ENCODE peak calls at places on chromosomes 5 and 9, in nine cellular contexts. One of them, this sample, is unnamed.

GRCh38 chr5:141656396-141656795 is 5.2 kb upstream of the FCHSD1 start:
- DNase-seq in OCI-LY7: no peak
- DNase-seq in sigmoid colon: no peak
- DNase-seq in AG04450: no peak
- DNase-seq in lower lobe of right lung: no peak
- DNase-seq in fibroblast of lung: no peak
- DNase-seq in fibroblast of mammary gland: no peak
- DNase-seq in GM23338: no peak
- DNase-seq in heart right ventricle: no peak
- DNase-seq in this sample: no peak

GRCh38 chr9:82645591-82645990 is 417.4 kb downstream of the RASEF start:
- DNase-seq in OCI-LY7: no peak
- DNase-seq in sigmoid colon: no peak
- DNase-seq in AG04450: no peak
- DNase-seq in lower lobe of right lung: no peak
- DNase-seq in fibroblast of lung: peak; percentile 30
- DNase-seq in fibroblast of mammary gland: no peak
- DNase-seq in GM23338: no peak
- DNase-seq in heart right ventricle: no peak
- DNase-seq in this sample: no peak

GRCh38 chr9:68560131-68560844 is 19.6 kb upstream of the TMEM252 start:
- DNase-seq in OCI-LY7: peak; percentile 54
- DNase-seq in sigmoid colon: peak; percentile 83
- DNase-seq in AG04450: peak; percentile 39
- DNase-seq in lower lobe of right lung: peak; percentile 71
- DNase-seq in fibroblast of lung: peak; percentile 6
- DNase-seq in fibroblast of mammary gland: peak; percentile 70
- DNase-seq in GM23338: peak; percentile 85
- DNase-seq in heart right ventricle: peak; percentile 42
- DNase-seq in this sample: no peak

GRCh38 chr9:131227112-131228058 is 48.9 kb downstream of the FAM78A start:
- DNase-seq in OCI-LY7: no peak
- DNase-seq in sigmoid colon: no peak
- DNase-seq in AG04450: no peak
- DNase-seq in lower lobe of right lung: no peak
- DNase-seq in fibroblast of lung: no peak
- DNase-seq in fibroblast of mammary gland: peak; percentile 29
- DNase-seq in GM23338: no peak
- DNase-seq in heart right ventricle: no peak
- DNase-seq in this sample: no peak

GRCh38 chr5:72478276-72478675 is 28.9 kb downstream of the ZNF366 start:
- DNase-seq in OCI-LY7: no peak
- DNase-seq in sigmoid colon: no peak
- DNase-seq in AG04450: no peak
- DNase-seq in lower lobe of right lung: no peak
- DNase-seq in fibroblast of lung: no peak
- DNase-seq in fibroblast of mammary gland: no peak
- DNase-seq in GM23338: no peak
- DNase-seq in heart right ventricle: no peak
- DNase-seq in this sample: no peak

GRCh38 chr5:101626572-101626971 is 669.5 kb downstream of the SLCO4C1 start:
- DNase-seq in OCI-LY7: no peak
- DNase-seq in sigmoid colon: no peak
- DNase-seq in AG04450: no peak
- DNase-seq in lower lobe of right lung: no peak
- DNase-seq in fibroblast of lung: no peak
- DNase-seq in fibroblast of mammary gland: no peak
- DNase-seq in GM23338: peak; percentile 56
- DNase-seq in heart right ventricle: no peak
- DNase-seq in this sample: no peak

GRCh38 chr9:129887210-129888084 is 52.2 kb downstream of the USP20 start:
- DNase-seq in OCI-LY7: peak; percentile 49
- DNase-seq in sigmoid colon: no peak
- DNase-seq in AG04450: no peak
- DNase-seq in lower lobe of right lung: no peak
- DNase-seq in fibroblast of lung: peak; percentile 80
- DNase-seq in fibroblast of mammary gland: peak; percentile 54
- DNase-seq in GM23338: no peak
- DNase-seq in heart right ventricle: peak; percentile 38
- DNase-seq in this sample: no peak

GRCh38 chr9:93258419-93258817 is 74.5 kb downstream of the WNK2 start:
- DNase-seq in OCI-LY7: no peak
- DNase-seq in sigmoid colon: peak; percentile 30
- DNase-seq in AG04450: no peak
- DNase-seq in lower lobe of right lung: peak; percentile 20
- DNase-seq in fibroblast of lung: no peak
- DNase-seq in fibroblast of mammary gland: no peak
- DNase-seq in GM23338: no peak
- DNase-seq in heart right ventricle: no peak
- DNase-seq in this sample: no peak

GRCh38 chr9:83754383-83754977 is 46.7 kb upstream of the UBQLN1 start:
- DNase-seq in OCI-LY7: peak; percentile 26
- DNase-seq in sigmoid colon: no peak
- DNase-seq in AG04450: no peak
- DNase-seq in lower lobe of right lung: no peak
- DNase-seq in fibroblast of lung: no peak
- DNase-seq in fibroblast of mammary gland: no peak
- DNase-seq in GM23338: no peak
- DNase-seq in heart right ventricle: no peak
- DNase-seq in this sample: no peak

GRCh38 chr9:83744206-83744605 is 36.4 kb upstream of the UBQLN1 start:
- DNase-seq in OCI-LY7: no peak
- DNase-seq in sigmoid colon: no peak
- DNase-seq in AG04450: no peak
- DNase-seq in lower lobe of right lung: no peak
- DNase-seq in fibroblast of lung: no peak
- DNase-seq in fibroblast of mammary gland: no peak
- DNase-seq in GM23338: no peak
- DNase-seq in heart right ventricle: no peak
- DNase-seq in this sample: no peak

DNA sequence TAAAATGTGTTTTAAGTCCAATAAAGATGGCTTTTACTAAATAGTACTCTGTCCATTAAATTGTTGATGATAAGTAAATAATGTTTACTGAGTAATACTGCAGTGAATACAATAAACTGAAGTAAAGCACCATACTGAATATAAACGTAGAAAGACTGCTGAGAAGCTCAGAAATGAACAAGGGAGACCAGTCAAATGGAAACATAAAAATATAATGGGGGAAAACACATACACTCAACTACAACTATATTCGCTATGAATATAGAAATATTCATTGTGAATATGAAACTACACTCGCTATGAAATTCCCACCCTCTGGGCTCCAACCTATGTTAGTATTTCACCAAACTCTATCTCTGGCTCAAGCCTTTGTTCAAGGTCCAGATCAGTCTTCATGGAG is 41.9 kb upstream of the UBQLN1 start:
- DNase-seq in OCI-LY7: no peak
- DNase-seq in sigmoid colon: no peak
- DNase-seq in AG04450: no peak
- DNase-seq in lower lobe of right lung: no peak
- DNase-seq in fibroblast of lung: no peak
- DNase-seq in fibroblast of mammary gland: no peak
- DNase-seq in GM23338: no peak
- DNase-seq in heart right ventricle: no peak
- DNase-seq in this sample: no peak
- TF ChIP-seq CTCF in OCI-LY7: no peak
- TF ChIP-seq CTCF in sigmoid colon: no peak
- TF ChIP-seq CTCF in AG04450: no peak
- TF ChIP-seq CTCF in lower lobe of right lung: no peak
- TF ChIP-seq CTCF in fibroblast of lung: no peak
- TF ChIP-seq CTCF in fibroblast of mammary gland: no peak
- TF ChIP-seq CTCF in GM23338: no peak
- TF ChIP-seq CTCF in heart right ventricle: no peak
- TF ChIP-seq CTCF in this sample: no peak

GRCh38 chr9:127980056-127980705 is 608 bp downstream of the EEIG1 start:
- DNase-seq in OCI-LY7: peak; percentile 65
- DNase-seq in sigmoid colon: peak; percentile 75
- DNase-seq in AG04450: no peak
- DNase-seq in lower lobe of right lung: peak; percentile 67
- DNase-seq in fibroblast of lung: no peak
- DNase-seq in fibroblast of mammary gland: no peak
- DNase-seq in GM23338: peak; percentile 69
- DNase-seq in heart right ventricle: peak; percentile 10
- DNase-seq in this sample: no peak

GRCh38 chr9:127979333-127980055 is 1.3 kb downstream of the EEIG1 start:
- DNase-seq in OCI-LY7: peak; percentile 84
- DNase-seq in sigmoid colon: peak; percentile 85
- DNase-seq in AG04450: no peak
- DNase-seq in lower lobe of right lung: no peak
- DNase-seq in fibroblast of lung: peak; percentile 31
- DNase-seq in fibroblast of mammary gland: peak; percentile 45
- DNase-seq in GM23338: peak; percentile 84
- DNase-seq in heart right ventricle: peak; percentile 48
- DNase-seq in this sample: no peak

GRCh38 chr9:127976943-127977871 is 3.6 kb downstream of the EEIG1 start:
- DNase-seq in OCI-LY7: no peak
- DNase-seq in sigmoid colon: no peak
- DNase-seq in AG04450: no peak
- DNase-seq in lower lobe of right lung: no peak
- DNase-seq in fibroblast of lung: no peak
- DNase-seq in fibroblast of mammary gland: no peak
- DNase-seq in GM23338: no peak
- DNase-seq in heart right ventricle: peak; percentile 4
- DNase-seq in this sample: no peak

GRCh38 chr9:127977877-127978647 is 2.7 kb downstream of the EEIG1 start:
- DNase-seq in OCI-LY7: no peak
- DNase-seq in sigmoid colon: peak; percentile 87
- DNase-seq in AG04450: peak; percentile 42
- DNase-seq in lower lobe of right lung: peak; percentile 79
- DNase-seq in fibroblast of lung: peak; percentile 87
- DNase-seq in fibroblast of mammary gland: peak; percentile 82
- DNase-seq in GM23338: peak; percentile 74
- DNase-seq in heart right ventricle: peak; percentile 62
- DNase-seq in this sample: no peak

DNA sequence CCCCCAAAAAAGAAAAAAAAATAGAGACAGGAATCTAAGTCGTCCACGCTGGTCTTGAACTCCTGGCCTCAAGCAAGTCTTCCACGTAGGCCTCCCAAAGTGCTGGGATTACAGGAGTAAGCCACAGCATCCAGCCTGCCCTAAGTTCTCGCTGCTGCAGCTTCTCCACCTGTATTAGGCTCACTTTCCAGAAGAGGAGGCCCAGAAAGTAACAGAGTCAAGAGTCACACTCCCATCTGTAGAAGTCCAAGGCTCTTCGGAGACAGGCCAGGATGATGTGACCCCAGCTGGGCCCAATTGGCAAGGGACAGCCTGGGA is 1.8 kb downstream of the EEIG1 start:
- DNase-seq in OCI-LY7: no peak
- DNase-seq in sigmoid colon: no peak
- DNase-seq in AG04450: no peak
- DNase-seq in lower lobe of right lung: no peak
- DNase-seq in fibroblast of lung: no peak
- DNase-seq in fibroblast of mammary gland: no peak
- DNase-seq in GM23338: no peak
- DNase-seq in heart right ventricle: no peak
- DNase-seq in this sample: no peak
- H3K4me3 ChIP-seq in OCI-LY7: peak overlapping the region; percentile 80
- H3K4me3 ChIP-seq in sigmoid colon: peak overlapping the region; percentile 70
- H3K4me3 ChIP-seq in AG04450: peak overlapping the region; percentile 83
- H3K4me3 ChIP-seq in lower lobe of right lung: peak overlapping the region; percentile 79
- H3K4me3 ChIP-seq in fibroblast of lung: peak overlapping the region; percentile 84
- H3K4me3 ChIP-seq in fibroblast of mammary gland: peak overlapping the region; percentile 71
- H3K4me3 ChIP-seq in GM23338: peak overlapping the region; percentile 98
- H3K4me3 ChIP-seq in heart right ventricle: peak overlapping the region; percentile 81
- H3K4me3 ChIP-seq in this sample: peak overlapping the region; percentile 83

GRCh38 chr5:74679968-74680367 is 5.1 kb upstream of the HEXB start:
- DNase-seq in OCI-LY7: no peak
- DNase-seq in sigmoid colon: no peak
- DNase-seq in AG04450: no peak
- DNase-seq in lower lobe of right lung: no peak
- DNase-seq in fibroblast of lung: peak; percentile 36
- DNase-seq in fibroblast of mammary gland: no peak
- DNase-seq in GM23338: no peak
- DNase-seq in heart right ventricle: no peak
- DNase-seq in this sample: no peak

GRCh38 chr5:74682636-74683035 is 2.4 kb upstream of the HEXB start:
- DNase-seq in OCI-LY7: no peak
- DNase-seq in sigmoid colon: no peak
- DNase-seq in AG04450: no peak
- DNase-seq in lower lobe of right lung: no peak
- DNase-seq in fibroblast of lung: peak; percentile 34
- DNase-seq in fibroblast of mammary gland: no peak
- DNase-seq in GM23338: no peak
- DNase-seq in heart right ventricle: no peak
- DNase-seq in this sample: no peak

GRCh38 chr5:74685979-74686631 is 1.1 kb downstream of the HEXB start:
- DNase-seq in OCI-LY7: peak; percentile 48
- DNase-seq in sigmoid colon: no peak
- DNase-seq in AG04450: no peak
- DNase-seq in lower lobe of right lung: no peak
- DNase-seq in fibroblast of lung: peak; percentile 28
- DNase-seq in fibroblast of mammary gland: peak; percentile 72
- DNase-seq in GM23338: no peak
- DNase-seq in heart right ventricle: peak; percentile 28
- DNase-seq in this sample: no peak

GRCh38 chr5:74686962-74687751 is 2.1 kb downstream of the HEXB start:
- DNase-seq in OCI-LY7: no peak
- DNase-seq in sigmoid colon: no peak
- DNase-seq in AG04450: no peak
- DNase-seq in lower lobe of right lung: no peak
- DNase-seq in fibroblast of lung: peak; percentile 45
- DNase-seq in fibroblast of mammary gland: no peak
- DNase-seq in GM23338: no peak
- DNase-seq in heart right ventricle: no peak
- DNase-seq in this sample: no peak

DNA sequence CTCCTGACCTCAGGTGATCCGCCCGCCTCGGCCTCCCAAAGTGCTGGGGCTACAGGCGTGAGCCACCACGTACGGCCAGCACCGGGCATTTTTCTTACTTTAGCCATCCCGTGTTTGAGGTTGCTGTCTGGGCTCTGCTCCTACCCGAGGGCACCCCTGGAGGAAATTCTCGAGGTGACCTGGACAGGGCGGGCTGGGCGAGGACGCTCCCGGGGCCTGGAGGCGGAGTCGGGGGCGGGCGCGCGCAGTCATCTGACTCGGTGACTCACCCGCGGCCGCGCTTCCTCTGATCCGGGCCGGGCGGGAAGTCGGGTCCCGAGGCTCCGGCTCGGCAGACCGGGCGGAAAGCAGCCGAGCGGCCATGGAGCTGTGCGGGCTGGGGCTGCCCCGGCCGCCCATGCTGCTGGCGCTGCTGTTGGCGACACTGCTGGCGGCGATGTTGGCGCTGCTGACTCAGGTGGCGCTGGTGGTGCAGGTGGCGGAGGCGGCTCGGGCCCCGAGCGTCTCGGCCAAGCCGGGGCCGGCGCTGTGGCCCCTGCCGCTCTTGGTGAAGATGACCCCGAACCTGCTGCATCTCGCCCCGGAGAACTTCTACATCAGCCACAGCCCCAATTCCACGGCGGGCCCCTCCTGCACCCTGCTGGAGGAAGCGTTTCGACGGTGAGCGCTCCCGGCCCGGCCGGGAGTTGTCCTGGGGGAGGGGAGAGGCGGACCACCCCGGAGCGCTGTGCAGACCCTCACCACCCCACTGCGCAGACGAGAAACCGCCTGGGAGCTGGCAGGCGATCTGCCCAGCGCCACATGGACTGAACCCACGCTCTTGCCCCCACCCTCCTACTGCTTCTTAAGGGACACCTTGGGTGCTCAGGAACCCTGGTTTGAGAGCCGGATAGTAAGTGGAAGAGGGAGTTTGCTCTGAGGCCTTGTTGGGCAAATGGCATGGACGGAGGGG is at the start of gene HEXB:
- DNase-seq in OCI-LY7: peak; percentile 72
- DNase-seq in sigmoid colon: peak; percentile 95
- DNase-seq in AG04450: no peak
- DNase-seq in lower lobe of right lung: peak; percentile 96
- DNase-seq in fibroblast of lung: peak; percentile 80
- DNase-seq in fibroblast of mammary gland: peak; percentile 75
- DNase-seq in GM23338: peak; percentile 97
- DNase-seq in heart right ventricle: peak; percentile 91
- DNase-seq in this sample: peak; percentile 32
- TF ChIP-seq CTCF in OCI-LY7: peak; percentile 40
- TF ChIP-seq CTCF in sigmoid colon: no peak
- TF ChIP-seq CTCF in AG04450: no peak
- TF ChIP-seq CTCF in lower lobe of right lung: peak; percentile 8
- TF ChIP-seq CTCF in fibroblast of lung: no peak
- TF ChIP-seq CTCF in fibroblast of mammary gland: no peak
- TF ChIP-seq CTCF in GM23338: no peak
- TF ChIP-seq CTCF in heart right ventricle: no peak
- TF ChIP-seq CTCF in this sample: no peak

GRCh38 chr5:39192449-39193160 is 26.8 kb downstream of the FYB1 start:
- DNase-seq in OCI-LY7: no peak
- DNase-seq in sigmoid colon: no peak
- DNase-seq in AG04450: no peak
- DNase-seq in lower lobe of right lung: no peak
- DNase-seq in fibroblast of lung: no peak
- DNase-seq in fibroblast of mammary gland: no peak
- DNase-seq in GM23338: no peak
- DNase-seq in heart right ventricle: no peak
- DNase-seq in this sample: no peak
- H3K4me3 ChIP-seq in OCI-LY7: no peak overlapping the region
- H3K4me3 ChIP-seq in sigmoid colon: no peak overlapping the region
- H3K4me3 ChIP-seq in AG04450: no peak overlapping the region
- H3K4me3 ChIP-seq in lower lobe of right lung: no peak overlapping the region
- H3K4me3 ChIP-seq in fibroblast of lung: no peak overlapping the region
- H3K4me3 ChIP-seq in fibroblast of mammary gland: no peak overlapping the region
- H3K4me3 ChIP-seq in GM23338: no peak overlapping the region
- H3K4me3 ChIP-seq in heart right ventricle: no peak overlapping the region
- H3K4me3 ChIP-seq in this sample: no peak overlapping the region